ENCODE peak calls at places on chromosomes 2 and 18, in four cellular contexts. One of them, this sample, is unnamed.

GRCh38 chr2:43269074-43269572 is 42.7 kb upstream of the ZFP36L2 start:
- DNase-seq in H1: no peak
- DNase-seq in A549: no peak
- DNase-seq in IMR-90: peak
- DNase-seq in this sample: peak

GRCh38 chr2:63054812-63055509 is 4.3 kb downstream of the OTX1 start:
- DNase-seq in H1: no peak
- DNase-seq in IMR-90: no peak
- DNase-seq in A549: no peak
- DNase-seq in this sample: peak

GRCh38 chr18:21314721-21315120 is 72.7 kb downstream of the GREB1L start:
- DNase-seq in H1: no peak
- DNase-seq in A549: no peak
- DNase-seq in IMR-90: no peak
- DNase-seq in this sample: no peak

GRCh38 chr2:29766191-29766590 is 155.2 kb downstream of the ALK start:
- DNase-seq in IMR-90: peak
- DNase-seq in H1: no peak
- DNase-seq in A549: no peak
- DNase-seq in this sample: no peak

GRCh38 chr2:98569197-98569793 is 39.0 kb downstream of the COA5 start:
- DNase-seq in IMR-90: no peak
- DNase-seq in H1: peak
- DNase-seq in A549: peak
- DNase-seq in this sample: peak

GRCh38 chr2:88721268-88721667 is 29.8 kb downstream of the RPIA start:
- DNase-seq in A549: no peak
- DNase-seq in IMR-90: no peak
- DNase-seq in H1: no peak
- DNase-seq in this sample: no peak

GRCh38 chr2:209936106-209936663 is 66.3 kb upstream of the RPE start:
- DNase-seq in IMR-90: no peak
- DNase-seq in A549: no peak
- DNase-seq in H1: no peak
- DNase-seq in this sample: no peak

GRCh38 chr18:9653390-9653789 is 39.0 kb upstream of the PPP4R1 start:
- DNase-seq in H1: no peak
- DNase-seq in IMR-90: no peak
- DNase-seq in A549: no peak
- DNase-seq in this sample: peak

GRCh38 chr18:48836231-48836805 is 114.4 kb downstream of the SMAD7 start:
- DNase-seq in A549: no peak
- DNase-seq in IMR-90: no peak
- DNase-seq in H1: no peak
- DNase-seq in this sample: no peak

GRCh38 chr2:217709496-217710217 is 293.1 kb downstream of the TNS1 start:
- DNase-seq in IMR-90: no peak
- DNase-seq in H1: no peak
- DNase-seq in A549: no peak
- DNase-seq in this sample: no peak

GRCh38 chr2:194166818-194167217 is 1490.2 kb upstream of the SLC39A10 start:
- DNase-seq in H1: no peak
- DNase-seq in A549: no peak
- DNase-seq in IMR-90: no peak
- DNase-seq in this sample: peak

GRCh38 chr2:68193144-68193543 is 35.5 kb downstream of the PNO1 start:
- DNase-seq in IMR-90: peak
- DNase-seq in H1: no peak
- DNase-seq in A549: no peak
- DNase-seq in this sample: no peak

GRCh38 chr2:127165539-127165935 is 54.6 kb downstream of the CYP27C1 start:
- DNase-seq in A549: no peak
- DNase-seq in H1: no peak
- DNase-seq in IMR-90: no peak
- DNase-seq in this sample: no peak

GRCh38 chr2:18971069-18971378 is 381.7 kb upstream of the NT5C1B start:
- DNase-seq in IMR-90: no peak
- DNase-seq in A549: no peak
- DNase-seq in H1: no peak
- DNase-seq in this sample: no peak

GRCh38 chr18:40380657-40381441 is 1574.2 kb upstream of the PIK3C3 start:
- DNase-seq in A549: no peak
- DNase-seq in IMR-90: peak
- DNase-seq in H1: no peak
- DNase-seq in this sample: peak

GRCh38 chr2:41879367-41879871 is 168.4 kb upstream of the PKDCC start:
- DNase-seq in IMR-90: no peak
- DNase-seq in A549: no peak
- DNase-seq in H1: no peak
- DNase-seq in this sample: peak

GRCh38 chr18:79523221-79523737 is 127.5 kb downstream of the NFATC1 start:
- DNase-seq in H1: no peak
- DNase-seq in A549: no peak
- DNase-seq in IMR-90: no peak
- DNase-seq in this sample: no peak

GRCh38 chr2:107588960-107589542 is 237.6 kb upstream of the RGPD4 start:
- DNase-seq in IMR-90: peak
- DNase-seq in H1: no peak
- DNase-seq in A549: no peak
- DNase-seq in this sample: no peak

GRCh38 chr2:143261986-143262784 is 133.0 kb downstream of the ARHGAP15 start:
- DNase-seq in IMR-90: peak
- DNase-seq in A549: no peak
- DNase-seq in H1: no peak
- DNase-seq in this sample: no peak

GRCh38 chr18:67117804-67118203 is 398.7 kb downstream of the DSEL start:
- DNase-seq in IMR-90: no peak
- DNase-seq in H1: no peak
- DNase-seq in A549: no peak
- DNase-seq in this sample: no peak

GRCh38 chr2:209602259-209602658 is 169.4 kb upstream of the UNC80 start:
- DNase-seq in A549: no peak
- DNase-seq in IMR-90: no peak
- DNase-seq in H1: no peak
- DNase-seq in this sample: no peak

GRCh38 chr2:11681722-11682589 is 12.0 kb upstream of the NTSR2 start:
- DNase-seq in A549: peak
- DNase-seq in IMR-90: no peak
- DNase-seq in H1: no peak
- DNase-seq in this sample: peak

GRCh38 chr2:174971868-174972781 is 33.1 kb downstream of the CHN1 start:
- DNase-seq in H1: no peak
- DNase-seq in A549: peak
- DNase-seq in IMR-90: peak
- DNase-seq in this sample: peak

DNA sequence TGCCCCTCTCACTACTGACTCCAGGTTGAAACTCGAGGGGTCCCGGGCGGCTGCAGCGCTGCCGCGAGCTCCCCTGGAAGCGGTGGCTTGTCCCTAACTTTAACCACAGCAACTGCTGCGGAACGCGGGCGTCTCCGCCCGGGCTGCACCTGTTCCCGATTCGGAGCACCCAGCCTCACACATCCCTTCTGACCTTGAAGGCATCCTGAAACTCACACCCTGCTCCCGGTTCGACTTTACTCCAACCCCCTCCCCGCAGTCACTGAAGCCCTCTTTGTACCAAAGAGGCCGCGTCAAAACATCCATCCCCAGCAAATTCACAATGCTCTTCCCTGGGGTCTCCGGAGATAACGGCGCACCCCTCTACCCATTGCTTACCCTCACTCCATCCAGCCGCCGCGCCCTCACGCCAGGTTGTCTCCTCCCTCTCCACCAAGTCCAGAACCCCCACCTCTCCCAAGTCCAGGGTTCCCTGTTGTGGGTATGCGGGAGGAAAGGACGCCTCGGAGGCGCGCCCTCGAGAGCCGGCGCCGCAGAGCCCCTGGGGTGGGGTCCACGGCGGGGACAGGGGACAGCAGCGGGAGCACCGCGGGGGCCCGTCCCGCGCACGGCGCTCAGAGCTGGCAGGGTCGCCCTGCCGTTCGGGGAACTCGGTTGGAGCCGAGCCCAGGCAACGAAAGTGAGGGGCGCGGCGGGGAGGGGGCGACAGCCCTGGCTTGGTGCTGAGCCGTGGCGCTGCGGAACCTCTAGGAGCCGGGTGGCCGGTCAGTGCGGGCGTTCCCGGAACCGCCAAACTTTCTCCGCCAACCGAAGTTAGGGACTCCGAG is 938 bp downstream of the MYO5B start:
- DNase-seq in A549: no peak
- DNase-seq in H1: no peak
- DNase-seq in IMR-90: no peak
- DNase-seq in this sample: no peak
- H3K4me3 ChIP-seq in A549: peak
- H3K4me3 ChIP-seq in H1: peak
- H3K4me3 ChIP-seq in IMR-90: no peak
- H3K4me3 ChIP-seq in this sample: peak

GRCh38 chr2:47719099-47719498 is 63.8 kb upstream of the MSH6 start:
- DNase-seq in A549: no peak
- DNase-seq in H1: no peak
- DNase-seq in IMR-90: no peak
- DNase-seq in this sample: no peak

GRCh38 chr2:47720036-47720435 is 62.9 kb upstream of the MSH6 start:
- DNase-seq in IMR-90: no peak
- DNase-seq in A549: no peak
- DNase-seq in H1: no peak
- DNase-seq in this sample: no peak

GRCh38 chr2:47720559-47720958 is 62.4 kb upstream of the MSH6 start:
- DNase-seq in IMR-90: no peak
- DNase-seq in H1: no peak
- DNase-seq in A549: no peak
- DNase-seq in this sample: no peak

GRCh38 chr2:47724221-47724981 is 58.5 kb upstream of the MSH6 start:
- DNase-seq in A549: no peak
- DNase-seq in H1: no peak
- DNase-seq in IMR-90: peak
- DNase-seq in this sample: no peak

DNA sequence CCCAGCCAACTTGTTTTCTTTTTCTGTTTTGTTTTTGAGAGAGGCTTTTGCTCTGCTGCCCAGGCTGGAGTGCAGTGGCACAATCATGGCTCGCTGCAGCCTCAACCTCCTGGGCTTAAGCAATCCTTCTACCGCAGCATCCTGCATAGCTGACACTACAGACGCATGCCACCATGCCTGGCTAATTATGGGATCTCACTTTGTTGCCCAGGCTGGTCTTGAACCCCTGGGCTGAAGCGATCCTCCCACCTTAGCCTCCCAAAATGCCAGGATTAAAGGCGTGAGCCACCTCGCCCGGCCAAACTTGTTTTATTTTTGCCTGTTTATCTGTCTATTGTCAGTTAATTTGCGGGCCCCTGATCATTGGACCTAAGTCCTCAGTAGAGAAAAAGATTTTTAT is 61.6 kb upstream of the MSH6 start:
- DNase-seq in H1: no peak
- DNase-seq in IMR-90: no peak
- DNase-seq in A549: no peak
- DNase-seq in this sample: no peak
- TF ChIP-seq USF2 in H1: no peak
- TF ChIP-seq USF2 in IMR-90: no peak
- TF ChIP-seq USF2 in A549: no peak
- TF ChIP-seq USF2 in this sample: no peak

GRCh38 chr2:105801961-105802360 is 57.2 kb downstream of the NCK2 start:
- DNase-seq in H1: no peak
- DNase-seq in A549: no peak
- DNase-seq in IMR-90: no peak
- DNase-seq in this sample: no peak
- H3K4me3 ChIP-seq in H1: no peak
- H3K4me3 ChIP-seq in A549: no peak
- H3K4me3 ChIP-seq in IMR-90: no peak
- H3K4me3 ChIP-seq in this sample: no peak

GRCh38 chr2:128187032-128187654 is 96.1 kb downstream of the UGGT1 start:
- DNase-seq in A549: no peak
- DNase-seq in H1: no peak
- DNase-seq in IMR-90: peak
- DNase-seq in this sample: no peak
- TF ChIP-seq USF2 in A549: no peak
- TF ChIP-seq USF2 in H1: no peak
- TF ChIP-seq USF2 in IMR-90: no peak
- TF ChIP-seq USF2 in this sample: no peak

This sample was measured in SK-N-SH.